ENCODE peak calls at places on chromosomes 4 and X, in ten cellular contexts. E is colonic mucosa, B is IMR-90, I is GM06990, Y is fibroblast of mammary gland, D is astrocyte of the cerebellum, X is HFFc6, W is GM12878, C is lung, A is nephron progenitor cell. V is an unnamed sample.

GRCh38 chrX:10398271-10398670 is 222.1 kb downstream of the MID1 start:
- DNase-seq in W (no peak), X (no peak), C (no peak), D (no peak), B (no peak), I (no peak), A (no peak), E (no peak), Y (no peak), V (no peak)

GRCh38 chr4:2256156-2256731 is 5.7 kb downstream of the MXD4 start:
- DNase-seq in Y (no peak), D (no peak), W (no peak), E (peak), C (peak), B (no peak), A (no peak), I (peak), X (no peak), V (no peak)

GRCh38 chr4:3340038-3340702 is 47.3 kb downstream of the RGS12 start:
- DNase-seq in W (no peak), D (no peak), Y (no peak), X (no peak), B (no peak), A (no peak), E (no peak), I (no peak), C (no peak), V (no peak)

GRCh38 chr4:70559216-70559830 is 32.7 kb upstream of the AMBN start:
- DNase-seq in E (peak), W (no peak), Y (peak), D (peak), X (peak), A (peak), B (peak), C (peak), I (no peak), V (peak)

GRCh38 chr4:6373541-6374410 is 98.6 kb downstream of the PPP2R2C start:
- DNase-seq in D (no peak), W (no peak), C (no peak), X (no peak), A (no peak), Y (no peak), E (no peak), B (no peak), I (no peak), V (no peak)

GRCh38 chr4:87974856-87975462 is 555 bp upstream of the SPP1 start:
- DNase-seq in D (no peak), Y (no peak), W (no peak), B (peak), I (no peak), C (no peak), X (no peak), A (no peak), E (no peak), V (no peak)

GRCh38 chr4:66182651-66183050 is 512.4 kb upstream of the EPHA5 start:
- DNase-seq in Y (no peak), B (no peak), X (no peak), C (no peak), D (no peak), I (no peak), A (no peak), E (no peak), W (no peak), V (no peak)

GRCh38 chr4:85939595-85939994 is 420.3 kb downstream of the MAPK10 start:
- DNase-seq in A (no peak), E (no peak), D (no peak), W (no peak), C (no peak), Y (peak), X (no peak), I (no peak), B (no peak), V (no peak)

GRCh38 chr4:182895791-182896292 is 21.3 kb downstream of the DCTD start:
- DNase-seq in B (no peak), W (no peak), C (no peak), D (no peak), A (no peak), X (no peak), Y (no peak), E (peak), I (no peak), V (no peak)

GRCh38 chr4:33722800-33723511 is 2521.4 kb downstream of the ARAP2 start:
- DNase-seq in E (no peak), X (peak), Y (peak), A (no peak), B (no peak), W (no peak), C (no peak), D (peak), I (no peak), V (no peak)

GRCh38 chrX:10011991-10012390 is 44.8 kb downstream of the CLDN34 start:
- DNase-seq in I (no peak), B (no peak), Y (no peak), E (no peak), D (no peak), A (no peak), X (no peak), W (no peak), C (peak), V (no peak)

GRCh38 chr4:40662962-40663604 is 33.4 kb upstream of the RBM47 start:
- DNase-seq in I (no peak), B (peak), C (peak), E (no peak), W (peak), D (peak), X (peak), Y (peak), A (no peak), V (peak)

GRCh38 chr4:24897639-24898038 is 15.2 kb downstream of the CCDC149 start:
- DNase-seq in D (no peak), W (no peak), C (no peak), I (no peak), A (no peak), X (no peak), B (no peak), Y (no peak), E (no peak), V (no peak)

GRCh38 chr4:26780524-26780923 is 80.1 kb upstream of the STIM2 start:
- DNase-seq in A (no peak), Y (peak), C (no peak), D (no peak), B (peak), X (peak), E (no peak), W (no peak), I (peak), V (no peak)

GRCh38 chrX:121323337-121323736 is 275.9 kb downstream of the GLUD2 start:
- DNase-seq in D (no peak), Y (no peak), A (no peak), C (no peak), W (no peak), X (no peak), E (no peak), I (no peak), B (no peak), V (no peak)

GRCh38 chr4:932713-933070 is 432 bp downstream of the TMEM175 start:
- DNase-seq in Y (no peak), D (no peak), W (no peak), C (no peak), A (peak), X (no peak), E (peak), B (peak), I (no peak), V (no peak)

GRCh38 chrX:41895826-41896225 is 27.5 kb downstream of the CASK start:
- DNase-seq in X (no peak), D (no peak), C (no peak), Y (peak), W (no peak), B (peak), I (no peak), A (no peak), E (no peak), V (no peak)

GRCh38 chr4:1490906-1491629 is 84.8 kb upstream of the NKX1-1 start:
- DNase-seq in A (no peak), C (no peak), E (no peak), Y (no peak), D (no peak), W (no peak), X (no peak), B (no peak), I (no peak), V (no peak)

GRCh38 chr4:105184316-105184988 is 37.8 kb downstream of the TET2 start:
- DNase-seq in D (peak), B (peak), A (no peak), E (no peak), Y (no peak), I (no peak), W (no peak), C (no peak), X (no peak), V (no peak)

GRCh38 chr4:25379591-25379990 is 2.5 kb downstream of the ANAPC4 start:
- DNase-seq in I (no peak), D (no peak), Y (no peak), W (no peak), X (no peak), A (no peak), B (no peak), E (no peak), C (no peak), V (no peak)

GRCh38 chrX:153794897-153795816 is 689 bp downstream of the SSR4 start:
- DNase-seq in B (no peak), D (no peak), C (no peak), Y (peak), A (peak), E (no peak), X (no peak), I (no peak), W (no peak), V (no peak)

GRCh38 chr4:24923550-24923949 is 10.7 kb upstream of the CCDC149 start:
- DNase-seq in A (no peak), D (no peak), B (no peak), C (no peak), X (no peak), Y (no peak), I (no peak), E (no peak), W (no peak), V (no peak)

GRCh38 chrX:124862304-124862703 is 457.4 kb upstream of the TEX13C start:
- DNase-seq in Y (no peak), X (no peak), D (no peak), I (no peak), W (no peak), E (no peak), B (no peak), A (no peak), C (no peak), V (no peak)

GRCh38 chrX:40127052-40127451 is 29.3 kb upstream of the BCOR start:
- DNase-seq in Y (no peak), D (no peak), E (no peak), W (no peak), B (no peak), X (peak), I (no peak), C (no peak), A (no peak), V (no peak)

GRCh38 chr4:41927761-41928499 is 7.3 kb upstream of the TMEM33 start:
- DNase-seq in I (no peak), X (no peak), A (no peak), Y (no peak), C (no peak), B (no peak), W (no peak), D (no peak), E (no peak), V (no peak)

GRCh38 chr4:98674404-98675173 is 16.2 kb upstream of the TSPAN5 start:
- DNase-seq in C (no peak), D (no peak), A (no peak), W (no peak), I (no peak), E (no peak), X (no peak), Y (no peak), B (peak), V (no peak)

GRCh38 chrX:12779534-12779933 is 11.7 kb upstream of the PRPS2 start:
- DNase-seq in C (no peak), B (no peak), X (no peak), D (no peak), E (peak), W (no peak), A (no peak), I (no peak), Y (no peak), V (no peak)

GRCh38 chr4:3413675-3414420 is 27.9 kb upstream of the HGFAC start:
- DNase-seq in C (no peak), W (no peak), A (peak), I (no peak), E (no peak), X (no peak), Y (no peak), D (no peak), B (no peak), V (no peak)

GRCh38 chrX:54807524-54808108 is at the start of gene MAGED2:
- DNase-seq in D (no peak), X (no peak), W (no peak), Y (peak), B (peak), I (no peak), E (peak), A (peak), C (no peak), V (peak)

GRCh38 chr4:64394469-64394868 is 14.8 kb downstream of the TECRL start:
- DNase-seq in X (no peak), A (no peak), C (no peak), D (no peak), W (no peak), Y (no peak), B (no peak), I (no peak), E (no peak), V (no peak)

GRCh38 chrX:56503941-56504673 is 59.3 kb upstream of the UBQLN2 start:
- DNase-seq in E (no peak), D (no peak), W (no peak), A (no peak), I (no peak), B (no peak), Y (no peak), X (no peak), C (no peak), V (no peak)

GRCh38 chrX:57821703-57822375 is 88.4 kb downstream of the ZXDA start:
- DNase-seq in D (peak), C (peak), E (peak), B (peak), I (peak), W (peak), Y (peak), A (no peak), X (peak), V (peak)

GRCh38 chr4:149923736-149924135 is 108.1 kb upstream of the IQCM start:
- DNase-seq in I (no peak), Y (no peak), X (no peak), W (no peak), E (no peak), C (no peak), D (no peak), A (no peak), B (no peak), V (no peak)

GRCh38 chr4:161577604-161578301 is 586.0 kb downstream of the FSTL5 start:
- DNase-seq in Y (peak), X (no peak), W (no peak), I (no peak), E (no peak), C (no peak), D (peak), B (peak), A (no peak), V (no peak)

GRCh38 chr4:145739840-145740239 is 59.9 kb downstream of the C4orf51 start:
- DNase-seq in C (no peak), X (no peak), Y (no peak), E (peak), D (no peak), I (no peak), W (no peak), A (no peak), B (no peak), V (no peak)

GRCh38 chr4:153223935-153224334 is 19.7 kb downstream of the TRIM2 start:
- DNase-seq in C (peak), I (no peak), X (no peak), Y (peak), D (no peak), B (peak), W (no peak), E (no peak), A (no peak), V (no peak)

GRCh38 chr4:186871856-186872255 is 148.2 kb upstream of the FAT1 start:
- DNase-seq in I (no peak), Y (no peak), E (no peak), X (no peak), W (no peak), C (no peak), A (no peak), B (no peak), D (no peak), V (no peak)
- TF ChIP-seq CTCF in I (no peak), Y (no peak), E (no peak), X (no peak), W (no peak), C (no peak), A (no peak), B (no peak), D (no peak), V (no peak)

GRCh38 chrX:36684053-36684452 is 324.1 kb upstream of the FAM47C start:
- DNase-seq in D (no peak), B (no peak), I (no peak), W (no peak), X (no peak), C (no peak), A (no peak), E (no peak), Y (no peak), V (no peak)
- TF ChIP-seq CTCF in D (no peak), B (no peak), I (peak), W (no peak), X (no peak), C (no peak), A (no peak), E (no peak), Y (no peak), V (no peak)

GRCh38 chr4:154549894-154550790 is at the start of gene PLRG1:
- DNase-seq in W (peak), D (peak), C (peak), Y (peak), I (peak), B (peak), X (peak), A (peak), E (peak), V (peak)
- TF ChIP-seq CTCF in W (peak), D (no peak), C (no peak), Y (no peak), I (no peak), B (no peak), X (no peak), A (no peak), E (no peak), V (no peak)

GRCh38 chr4:10593130-10593529 is 91.4 kb downstream of the CLNK start:
- DNase-seq in D (no peak), W (no peak), E (no peak), I (no peak), B (no peak), Y (no peak), C (no peak), X (no peak), A (no peak), V (no peak)
- TF ChIP-seq CTCF in D (no peak), W (no peak), E (no peak), I (no peak), B (no peak), Y (no peak), C (no peak), X (no peak), A (no peak), V (no peak)

GRCh38 chr4:160110891-160111290 is 1008.0 kb downstream of the RAPGEF2 start:
- DNase-seq in A (no peak), C (no peak), E (no peak), W (no peak), Y (no peak), D (no peak), I (no peak), B (no peak), X (no peak), V (no peak)
- TF ChIP-seq CTCF in A (no peak), C (no peak), E (no peak), W (no peak), Y (no peak), D (no peak), I (no peak), B (no peak), X (no peak), V (no peak)

GRCh38 chr4:108030332-108030731 is 40.6 kb downstream of the HADH start:
- DNase-seq in I (peak), D (peak), A (peak), W (no peak), E (peak), X (peak), B (peak), Y (peak), C (no peak), V (peak)
- TF ChIP-seq CTCF in I (peak), D (peak), A (peak), W (peak), E (no peak), X (peak), B (peak), Y (peak), C (peak), V (peak)

V was measured in GM10248.